ENCODE peak calls at places on chromosomes 16 and 17, in four cellular contexts. One of them, this sample, is unnamed. For H3K4me1, the result is how much of the 10 kb centered on the place peaks cover.

GRCh38 chr16:11231367-11231970 is 24.5 kb downstream of the SOCS1 start:
- DNase-seq in transverse colon: no peak
- DNase-seq in thoracic aorta: no peak
- DNase-seq in heart right ventricle: no peak
- DNase-seq in this sample: no peak

GRCh38 chr16:64297863-64298579 is 823.8 kb downstream of the CDH11 start:
- DNase-seq in heart right ventricle: no peak
- DNase-seq in transverse colon: no peak
- DNase-seq in thoracic aorta: no peak
- DNase-seq in this sample: no peak

GRCh38 chr16:26542198-26542597 is 524.5 kb upstream of the C16orf82 start:
- DNase-seq in heart right ventricle: no peak
- DNase-seq in thoracic aorta: no peak
- DNase-seq in transverse colon: no peak
- DNase-seq in this sample: no peak

GRCh38 chr16:89081556-89081955 is 12.1 kb upstream of the ACSF3 start:
- DNase-seq in thoracic aorta: no peak
- DNase-seq in transverse colon: no peak
- DNase-seq in heart right ventricle: no peak
- DNase-seq in this sample: no peak

GRCh38 chr16:2825899-2826298 is 4.2 kb upstream of the ZG16B start:
- DNase-seq in thoracic aorta: no peak
- DNase-seq in heart right ventricle: no peak
- DNase-seq in transverse colon: peak
- DNase-seq in this sample: no peak

GRCh38 chr17:71519285-71519684 is 601.5 kb upstream of the SOX9 start:
- DNase-seq in heart right ventricle: no peak
- DNase-seq in thoracic aorta: no peak
- DNase-seq in transverse colon: no peak
- DNase-seq in this sample: no peak

GRCh38 chr17:30219833-30220232 is 15.7 kb downstream of the SLC6A4 start:
- DNase-seq in heart right ventricle: no peak
- DNase-seq in thoracic aorta: no peak
- DNase-seq in transverse colon: no peak
- DNase-seq in this sample: no peak

GRCh38 chr17:45385331-45385997 is 47.2 kb downstream of the ARHGAP27 start:
- DNase-seq in thoracic aorta: no peak
- DNase-seq in transverse colon: peak
- DNase-seq in heart right ventricle: peak
- DNase-seq in this sample: no peak

GRCh38 chr17:43632231-43632630 is 29.5 kb downstream of the MEOX1 start:
- DNase-seq in thoracic aorta: no peak
- DNase-seq in transverse colon: no peak
- DNase-seq in heart right ventricle: no peak
- DNase-seq in this sample: no peak

GRCh38 chr16:50311891-50312501 is 45.6 kb downstream of the ADCY7 start:
- DNase-seq in thoracic aorta: no peak
- DNase-seq in heart right ventricle: no peak
- DNase-seq in transverse colon: no peak
- DNase-seq in this sample: no peak

GRCh38 chr17:16484445-16485169 is 7.4 kb downstream of the LRRC75A start:
- DNase-seq in thoracic aorta: no peak
- DNase-seq in transverse colon: no peak
- DNase-seq in heart right ventricle: no peak
- DNase-seq in this sample: no peak

GRCh38 chr17:17998934-17999333 is 26.3 kb downstream of the DRC3 start:
- DNase-seq in heart right ventricle: no peak
- DNase-seq in thoracic aorta: no peak
- DNase-seq in transverse colon: no peak
- DNase-seq in this sample: no peak

GRCh38 chr16:85261205-85261604 is 148.9 kb upstream of the CIBAR2 start:
- DNase-seq in thoracic aorta: no peak
- DNase-seq in heart right ventricle: no peak
- DNase-seq in transverse colon: no peak
- DNase-seq in this sample: no peak

GRCh38 chr16:14628806-14629611 is 1.1 kb downstream of the PARN start:
- DNase-seq in thoracic aorta: no peak
- DNase-seq in transverse colon: no peak
- DNase-seq in heart right ventricle: no peak
- DNase-seq in this sample: no peak

GRCh38 chr17:29121442-29121841 is 58.8 kb downstream of the MYO18A start:
- DNase-seq in transverse colon: no peak
- DNase-seq in thoracic aorta: no peak
- DNase-seq in heart right ventricle: no peak
- DNase-seq in this sample: no peak

GRCh38 chr16:65414284-65414984 is 292.6 kb upstream of the CDH11 start:
- DNase-seq in heart right ventricle: no peak
- DNase-seq in transverse colon: no peak
- DNase-seq in thoracic aorta: no peak
- DNase-seq in this sample: no peak

GRCh38 chr16:70659953-70660671 is 13.8 kb downstream of the IL34 start:
- DNase-seq in transverse colon: no peak
- DNase-seq in thoracic aorta: no peak
- DNase-seq in heart right ventricle: no peak
- DNase-seq in this sample: no peak

GRCh38 chr16:57372372-57373116 is at the start of gene CX3CL1:
- DNase-seq in transverse colon: peak
- DNase-seq in heart right ventricle: peak
- DNase-seq in thoracic aorta: no peak
- DNase-seq in this sample: no peak

GRCh38 chr16:76931186-76931585 is 259.8 kb upstream of the MON1B start:
- DNase-seq in transverse colon: no peak
- DNase-seq in heart right ventricle: no peak
- DNase-seq in thoracic aorta: no peak
- DNase-seq in this sample: no peak

GRCh38 chr16:67015317-67015731 is 13.6 kb upstream of the CBFB start:
- DNase-seq in thoracic aorta: no peak
- DNase-seq in heart right ventricle: no peak
- DNase-seq in transverse colon: peak
- DNase-seq in this sample: peak

GRCh38 chr16:1287982-1288670 is 21.3 kb upstream of the UBE2I start:
- DNase-seq in heart right ventricle: no peak
- DNase-seq in transverse colon: no peak
- DNase-seq in thoracic aorta: no peak
- DNase-seq in this sample: no peak

GRCh38 chr17:43813386-43813785 is 19.6 kb downstream of the MPP3 start:
- DNase-seq in thoracic aorta: no peak
- DNase-seq in heart right ventricle: no peak
- DNase-seq in transverse colon: no peak
- DNase-seq in this sample: no peak

GRCh38 chr17:50560931-50561750 is 626 bp downstream of the CACNA1G start:
- DNase-seq in transverse colon: no peak
- DNase-seq in thoracic aorta: no peak
- DNase-seq in heart right ventricle: no peak
- DNase-seq in this sample: no peak

GRCh38 chr17:35373984-35374765 is 754 bp upstream of the SLFN11 start:
- DNase-seq in thoracic aorta: no peak
- DNase-seq in heart right ventricle: peak
- DNase-seq in transverse colon: peak
- DNase-seq in this sample: no peak

GRCh38 chr16:27241658-27242057 is 26.9 kb downstream of the NSMCE1 start:
- DNase-seq in thoracic aorta: no peak
- DNase-seq in transverse colon: no peak
- DNase-seq in heart right ventricle: no peak
- DNase-seq in this sample: no peak

GRCh38 chr17:75261336-75262111 is at the start of the genes GGA3 and MRPS7:
- DNase-seq in thoracic aorta: peak
- DNase-seq in transverse colon: peak
- DNase-seq in heart right ventricle: peak
- DNase-seq in this sample: no peak

GRCh38 chr17:34245496-34245895 is 9.6 kb upstream of the CCL2 start:
- DNase-seq in thoracic aorta: no peak
- DNase-seq in heart right ventricle: no peak
- DNase-seq in transverse colon: no peak
- DNase-seq in this sample: no peak
- H3K4me1 ChIP-seq in thoracic aorta: under half
- H3K4me1 ChIP-seq in heart right ventricle: half or more
- H3K4me1 ChIP-seq in transverse colon: half or more
- H3K4me1 ChIP-seq in this sample: under half

GRCh38 chr17:48791128-48792032 is 25.6 kb downstream of the TTLL6 start:
- DNase-seq in transverse colon: peak
- DNase-seq in heart right ventricle: peak
- DNase-seq in thoracic aorta: peak
- DNase-seq in this sample: no peak
- H3K4me3 ChIP-seq in transverse colon: no peak
- H3K4me3 ChIP-seq in heart right ventricle: no peak
- H3K4me3 ChIP-seq in thoracic aorta: no peak
- H3K4me3 ChIP-seq in this sample: no peak

GRCh38 chr17:77371117-77371887 is 230.5 kb downstream of the SEC14L1 start:
- DNase-seq in heart right ventricle: no peak
- DNase-seq in transverse colon: no peak
- DNase-seq in thoracic aorta: no peak
- DNase-seq in this sample: no peak

GRCh38 chr17:77371888-77372443 is 231.2 kb downstream of the SEC14L1 start:
- DNase-seq in heart right ventricle: no peak
- DNase-seq in transverse colon: no peak
- DNase-seq in thoracic aorta: no peak
- DNase-seq in this sample: no peak

GRCh38 chr17:77370536-77370935 is 229.8 kb downstream of the SEC14L1 start:
- DNase-seq in transverse colon: no peak
- DNase-seq in heart right ventricle: no peak
- DNase-seq in thoracic aorta: no peak
- DNase-seq in this sample: no peak

GRCh38 chr17:77366558-77367245 is 225.9 kb downstream of the SEC14L1 start:
- DNase-seq in transverse colon: peak
- DNase-seq in heart right ventricle: peak
- DNase-seq in thoracic aorta: no peak
- DNase-seq in this sample: no peak

GRCh38 chr17:77369544-77369971 is 228.8 kb downstream of the SEC14L1 start:
- DNase-seq in thoracic aorta: no peak
- DNase-seq in heart right ventricle: no peak
- DNase-seq in transverse colon: no peak
- DNase-seq in this sample: no peak
- H3K4me1 ChIP-seq in thoracic aorta: under half
- H3K4me1 ChIP-seq in heart right ventricle: half or more
- H3K4me1 ChIP-seq in transverse colon: half or more
- H3K4me1 ChIP-seq in this sample: half or more

DNA sequence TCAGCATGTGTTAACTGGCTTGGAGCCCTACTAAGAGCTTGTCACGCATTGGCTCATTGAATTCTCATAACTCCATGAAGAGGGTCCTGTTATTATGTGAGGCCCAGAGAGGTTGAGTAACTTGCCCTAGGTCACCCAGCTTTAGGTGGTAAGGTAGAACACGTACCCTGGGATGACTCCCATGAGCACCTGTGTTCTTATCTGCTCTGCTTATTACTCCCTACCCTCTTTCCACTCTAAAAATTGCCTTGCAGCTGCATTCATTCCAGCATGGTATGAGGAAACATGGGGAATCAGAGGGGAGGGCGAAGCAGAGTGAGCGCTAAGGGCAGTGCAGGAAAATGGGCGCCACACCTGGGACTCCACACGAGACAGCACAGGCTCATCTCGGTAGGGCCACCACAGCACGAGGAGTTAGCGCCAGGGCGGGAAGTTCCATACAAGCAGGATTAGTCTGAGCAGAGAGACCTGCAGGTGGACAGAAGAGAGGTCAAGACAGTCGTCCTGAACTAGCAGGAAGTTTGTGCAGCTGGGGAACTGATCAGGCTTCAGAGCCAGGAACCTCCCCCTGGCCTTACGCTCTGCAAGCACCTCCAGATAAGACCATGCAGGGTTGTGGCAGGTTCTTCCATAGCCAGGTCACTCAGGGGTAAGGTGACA is 10.1 kb downstream of the COPZ2 start:
- DNase-seq in transverse colon: no peak
- DNase-seq in thoracic aorta: no peak
- DNase-seq in heart right ventricle: no peak
- DNase-seq in this sample: no peak
- H3K4me3 ChIP-seq in transverse colon: no peak
- H3K4me3 ChIP-seq in thoracic aorta: no peak
- H3K4me3 ChIP-seq in heart right ventricle: no peak
- H3K4me3 ChIP-seq in this sample: no peak

DNA sequence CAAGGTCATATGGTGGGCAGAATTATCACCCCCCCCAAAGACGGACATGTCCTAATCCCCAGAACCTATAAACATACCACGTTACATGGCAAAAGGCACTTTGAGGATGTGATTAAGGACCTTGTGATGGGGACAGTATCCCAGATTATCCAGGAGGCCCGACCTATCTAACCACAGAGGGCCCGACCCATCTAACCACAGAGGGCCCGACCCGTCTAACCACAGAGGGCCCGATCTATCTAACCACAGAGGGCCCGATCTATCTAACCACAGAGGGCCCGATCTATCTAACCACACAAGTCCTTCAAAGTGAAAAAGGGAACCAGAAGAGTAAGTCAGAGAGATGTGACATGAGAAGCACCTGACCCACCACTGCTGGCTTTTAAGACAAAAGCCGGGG is 56.8 kb downstream of the ANKFY1 start:
- DNase-seq in thoracic aorta: no peak
- DNase-seq in heart right ventricle: no peak
- DNase-seq in transverse colon: no peak
- DNase-seq in this sample: no peak
- H3K4me1 ChIP-seq in thoracic aorta: under half
- H3K4me1 ChIP-seq in heart right ventricle: under half
- H3K4me1 ChIP-seq in transverse colon: under half
- H3K4me1 ChIP-seq in this sample: under half

GRCh38 chr17:31798205-31798724 is 60.8 kb downstream of the COPRS start:
- DNase-seq in transverse colon: no peak
- DNase-seq in thoracic aorta: no peak
- DNase-seq in heart right ventricle: no peak
- DNase-seq in this sample: no peak
- H3K4me3 ChIP-seq in transverse colon: no peak
- H3K4me3 ChIP-seq in thoracic aorta: no peak
- H3K4me3 ChIP-seq in heart right ventricle: no peak
- H3K4me3 ChIP-seq in this sample: no peak

GRCh38 chr17:14197582-14197981 is 39.1 kb downstream of the CDRT15 start:
- DNase-seq in thoracic aorta: no peak
- DNase-seq in transverse colon: peak
- DNase-seq in heart right ventricle: no peak
- DNase-seq in this sample: no peak

GRCh38 chr17:14200354-14200753 is 36.3 kb downstream of the CDRT15 start:
- DNase-seq in heart right ventricle: no peak
- DNase-seq in thoracic aorta: no peak
- DNase-seq in transverse colon: no peak
- DNase-seq in this sample: no peak

GRCh38 chr17:14196337-14196997 is 40.2 kb downstream of the CDRT15 start:
- DNase-seq in heart right ventricle: no peak
- DNase-seq in thoracic aorta: no peak
- DNase-seq in transverse colon: no peak
- DNase-seq in this sample: no peak

GRCh38 chr17:14198575-14198974 is 38.1 kb downstream of the CDRT15 start:
- DNase-seq in transverse colon: no peak
- DNase-seq in thoracic aorta: no peak
- DNase-seq in heart right ventricle: no peak
- DNase-seq in this sample: no peak

DNA sequence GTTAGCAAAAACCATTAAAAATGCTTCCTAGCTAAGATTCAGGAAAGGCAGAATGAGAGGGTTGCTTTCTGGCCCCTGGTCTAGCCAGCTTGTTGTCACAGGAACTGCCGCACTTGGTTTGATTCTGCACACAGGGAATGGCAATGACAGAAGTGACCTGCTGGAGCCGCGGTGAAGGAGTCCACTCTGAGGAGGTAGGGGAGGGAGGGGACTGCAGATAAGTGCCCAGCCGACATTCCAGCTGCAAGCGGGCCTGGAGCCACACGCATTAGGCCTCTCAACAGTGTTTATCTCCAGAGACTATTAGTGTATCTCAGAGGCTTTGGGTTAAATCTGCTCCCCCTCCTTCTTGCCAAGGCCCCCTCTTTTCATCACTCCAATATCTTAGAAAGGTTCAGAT is 38.6 kb downstream of the CDRT15 start:
- DNase-seq in heart right ventricle: peak
- DNase-seq in thoracic aorta: no peak
- DNase-seq in transverse colon: no peak
- DNase-seq in this sample: no peak
- H3K4me1 ChIP-seq in heart right ventricle: under half
- H3K4me1 ChIP-seq in thoracic aorta: under half
- H3K4me1 ChIP-seq in transverse colon: under half
- H3K4me1 ChIP-seq in this sample: under half